ENCODE peak calls at places on chromosomes 2 and 18, in four cellular contexts. One of them, this sample, is unnamed.

GRCh38 chr18:64055019-64055418 is 85.1 kb downstream of the SERPINB8 start:
- DNase-seq in spleen: no peak
- DNase-seq in suprapubic skin: no peak
- DNase-seq in esophagus muscularis mucosa: no peak
- DNase-seq in this sample: no peak

GRCh38 chr2:9144617-9145016 is 62.0 kb upstream of the ASAP2 start:
- DNase-seq in spleen: no peak
- DNase-seq in suprapubic skin: no peak
- DNase-seq in esophagus muscularis mucosa: no peak
- DNase-seq in this sample: no peak

GRCh38 chr18:44411277-44411900 is 269.3 kb upstream of the SETBP1 start:
- DNase-seq in spleen: no peak
- DNase-seq in suprapubic skin: no peak
- DNase-seq in esophagus muscularis mucosa: no peak
- DNase-seq in this sample: no peak

GRCh38 chr18:22171839-22172582 is 2.6 kb downstream of the GATA6 start:
- DNase-seq in spleen: no peak
- DNase-seq in suprapubic skin: no peak
- DNase-seq in esophagus muscularis mucosa: peak
- DNase-seq in this sample: no peak

GRCh38 chr2:158795110-158795924 is at the start of gene DAPL1:
- DNase-seq in spleen: no peak
- DNase-seq in suprapubic skin: no peak
- DNase-seq in esophagus muscularis mucosa: peak
- DNase-seq in this sample: no peak

GRCh38 chr2:74792282-74792681 is 41.6 kb upstream of the HK2 start:
- DNase-seq in spleen: no peak
- DNase-seq in suprapubic skin: no peak
- DNase-seq in esophagus muscularis mucosa: no peak
- DNase-seq in this sample: no peak

GRCh38 chr2:152336103-152336853 is 1.3 kb downstream of the FMNL2 start:
- DNase-seq in spleen: peak
- DNase-seq in suprapubic skin: peak
- DNase-seq in esophagus muscularis mucosa: no peak
- DNase-seq in this sample: no peak

GRCh38 chr2:189676471-189676870 is 2.0 kb downstream of the ANKAR start:
- DNase-seq in spleen: no peak
- DNase-seq in suprapubic skin: no peak
- DNase-seq in esophagus muscularis mucosa: no peak
- DNase-seq in this sample: no peak

GRCh38 chr2:37784759-37785149 is 113.3 kb upstream of the CDC42EP3 start:
- DNase-seq in spleen: no peak
- DNase-seq in suprapubic skin: no peak
- DNase-seq in esophagus muscularis mucosa: no peak
- DNase-seq in this sample: no peak

GRCh38 chr2:15827001-15827400 is 113.3 kb upstream of the MYCN start:
- DNase-seq in spleen: no peak
- DNase-seq in suprapubic skin: no peak
- DNase-seq in esophagus muscularis mucosa: no peak
- DNase-seq in this sample: no peak

GRCh38 chr18:8835556-8835955 is 130.2 kb downstream of the MTCL1 start:
- DNase-seq in spleen: no peak
- DNase-seq in suprapubic skin: no peak
- DNase-seq in esophagus muscularis mucosa: no peak
- DNase-seq in this sample: no peak
- TF ChIP-seq POLR2AphosphoS5 in spleen: no peak
- TF ChIP-seq POLR2AphosphoS5 in suprapubic skin: peak
- TF ChIP-seq POLR2AphosphoS5 in esophagus muscularis mucosa: peak
- TF ChIP-seq POLR2AphosphoS5 in this sample: no peak

GRCh38 chr2:225008935-225009334 is 33.3 kb downstream of the DOCK10 start:
- DNase-seq in spleen: no peak
- DNase-seq in suprapubic skin: no peak
- DNase-seq in esophagus muscularis mucosa: no peak
- DNase-seq in this sample: no peak

GRCh38 chr2:225008179-225008829 is 34.0 kb downstream of the DOCK10 start:
- DNase-seq in spleen: no peak
- DNase-seq in suprapubic skin: no peak
- DNase-seq in esophagus muscularis mucosa: no peak
- DNase-seq in this sample: no peak

GRCh38 chr2:225009768-225010167 is 32.5 kb downstream of the DOCK10 start:
- DNase-seq in spleen: no peak
- DNase-seq in suprapubic skin: no peak
- DNase-seq in esophagus muscularis mucosa: no peak
- DNase-seq in this sample: no peak

GRCh38 chr2:225011585-225011984 is 30.7 kb downstream of the DOCK10 start:
- DNase-seq in spleen: no peak
- DNase-seq in suprapubic skin: no peak
- DNase-seq in esophagus muscularis mucosa: no peak
- DNase-seq in this sample: no peak

GRCh38 chr2:225010804-225011203 is 31.5 kb downstream of the DOCK10 start:
- DNase-seq in spleen: no peak
- DNase-seq in suprapubic skin: no peak
- DNase-seq in esophagus muscularis mucosa: no peak
- DNase-seq in this sample: no peak
- H3K4me3 ChIP-seq in spleen: no peak
- H3K4me3 ChIP-seq in suprapubic skin: no peak
- H3K4me3 ChIP-seq in esophagus muscularis mucosa: no peak
- H3K4me3 ChIP-seq in this sample: no peak

GRCh38 chr2:230221533-230221932 is 1.7 kb upstream of the SP110 start:
- DNase-seq in spleen: no peak
- DNase-seq in suprapubic skin: no peak
- DNase-seq in esophagus muscularis mucosa: no peak
- DNase-seq in this sample: no peak

GRCh38 chr2:230226090-230226551 is 585 bp downstream of the SP140 start:
- DNase-seq in spleen: no peak
- DNase-seq in suprapubic skin: no peak
- DNase-seq in esophagus muscularis mucosa: no peak
- DNase-seq in this sample: no peak

GRCh38 chr2:230225486-230225885 is at the start of gene SP140:
- DNase-seq in spleen: peak
- DNase-seq in suprapubic skin: no peak
- DNase-seq in esophagus muscularis mucosa: no peak
- DNase-seq in this sample: no peak

GRCh38 chr2:230227216-230227615 is 1.7 kb downstream of the SP140 start:
- DNase-seq in spleen: no peak
- DNase-seq in suprapubic skin: no peak
- DNase-seq in esophagus muscularis mucosa: no peak
- DNase-seq in this sample: no peak

DNA sequence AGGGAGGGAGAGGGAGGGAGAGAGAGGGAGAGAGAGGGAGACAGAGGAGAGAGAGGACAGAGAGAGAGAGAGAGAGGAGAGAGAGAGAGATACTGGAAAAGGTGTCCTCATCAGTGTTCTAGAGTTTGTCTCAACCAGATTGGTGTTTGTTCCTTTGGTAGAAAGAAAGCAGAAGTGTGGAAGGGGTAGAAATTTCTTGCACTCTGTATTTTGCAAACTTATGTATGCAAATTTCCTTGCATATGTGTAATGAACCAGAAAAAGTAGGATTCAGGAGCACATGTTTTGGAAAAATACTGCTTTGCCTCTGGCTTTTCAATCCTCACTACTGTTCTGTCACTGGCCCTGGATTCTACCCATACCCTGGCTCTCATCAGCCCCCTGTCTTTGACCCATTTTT is 1.1 kb upstream of the SP140 start:
- DNase-seq in spleen: no peak
- DNase-seq in suprapubic skin: no peak
- DNase-seq in esophagus muscularis mucosa: no peak
- DNase-seq in this sample: no peak
- TF ChIP-seq POLR2AphosphoS5 in spleen: no peak
- TF ChIP-seq POLR2AphosphoS5 in suprapubic skin: no peak
- TF ChIP-seq POLR2AphosphoS5 in esophagus muscularis mucosa: no peak
- TF ChIP-seq POLR2AphosphoS5 in this sample: no peak

GRCh38 chr2:217393585-217394032 is 533.7 kb upstream of the TNP1 start:
- DNase-seq in spleen: no peak
- DNase-seq in suprapubic skin: peak
- DNase-seq in esophagus muscularis mucosa: peak
- DNase-seq in this sample: peak
- H3K4me3 ChIP-seq in spleen: no peak
- H3K4me3 ChIP-seq in suprapubic skin: no peak
- H3K4me3 ChIP-seq in esophagus muscularis mucosa: no peak
- H3K4me3 ChIP-seq in this sample: no peak

This sample was measured in vagina.